ENCODE peak calls at places on chromosomes 6 and 20, in six cellular contexts. One of them, this sample, is unnamed.
A peak's percentile ranks its signal among the peaks of the same experiment; 100 is the strongest.

GRCh38 chr6:159168536-159169192 is 536 bp upstream of the FNDC1 start:
- DNase-seq in HCT116: no peak
- DNase-seq in mammary epithelial cell: no peak
- DNase-seq in GM23338: peak; percentile 91
- DNase-seq in SK-N-MC: no peak
- DNase-seq in hepatocyte: peak; percentile 83
- DNase-seq in this sample: no peak

GRCh38 chr20:24102749-24103148 is 114.2 kb upstream of the GGTLC1 start:
- DNase-seq in hepatocyte: no peak
- DNase-seq in GM23338: no peak
- DNase-seq in HCT116: no peak
- DNase-seq in mammary epithelial cell: peak; percentile 51
- DNase-seq in SK-N-MC: no peak
- DNase-seq in this sample: no peak

GRCh38 chr20:10651227-10651990 is 22.4 kb downstream of the JAG1 start:
- DNase-seq in HCT116: no peak
- DNase-seq in hepatocyte: peak; percentile 34
- DNase-seq in GM23338: no peak
- DNase-seq in mammary epithelial cell: no peak
- DNase-seq in SK-N-MC: no peak
- DNase-seq in this sample: peak; percentile 76

GRCh38 chr6:127115032-127115661 is 3.3 kb upstream of the RSPO3 start:
- DNase-seq in HCT116: no peak
- DNase-seq in SK-N-MC: no peak
- DNase-seq in hepatocyte: no peak
- DNase-seq in GM23338: no peak
- DNase-seq in mammary epithelial cell: no peak
- DNase-seq in this sample: no peak

GRCh38 chr20:20173269-20173668 is 120.9 kb downstream of the CFAP61 start:
- DNase-seq in hepatocyte: no peak
- DNase-seq in SK-N-MC: no peak
- DNase-seq in HCT116: no peak
- DNase-seq in GM23338: no peak
- DNase-seq in mammary epithelial cell: no peak
- DNase-seq in this sample: no peak

GRCh38 chr6:80217799-80218198 is 111.3 kb downstream of the BCKDHB start:
- DNase-seq in mammary epithelial cell: no peak
- DNase-seq in SK-N-MC: no peak
- DNase-seq in hepatocyte: peak; percentile 8
- DNase-seq in HCT116: no peak
- DNase-seq in GM23338: no peak
- DNase-seq in this sample: no peak

GRCh38 chr20:32468860-32469259 is 110.7 kb downstream of the ASXL1 start:
- DNase-seq in GM23338: no peak
- DNase-seq in SK-N-MC: no peak
- DNase-seq in hepatocyte: no peak
- DNase-seq in mammary epithelial cell: no peak
- DNase-seq in HCT116: no peak
- DNase-seq in this sample: no peak

GRCh38 chr6:151291145-151292055 is 51.6 kb downstream of the AKAP12 start:
- DNase-seq in SK-N-MC: no peak
- DNase-seq in GM23338: no peak
- DNase-seq in mammary epithelial cell: no peak
- DNase-seq in hepatocyte: peak; percentile 60
- DNase-seq in HCT116: no peak
- DNase-seq in this sample: no peak

GRCh38 chr6:107318100-107318736 is 141.1 kb downstream of the PDSS2 start:
- DNase-seq in hepatocyte: peak; percentile 74
- DNase-seq in SK-N-MC: peak; percentile 39
- DNase-seq in HCT116: peak; percentile 26
- DNase-seq in GM23338: peak; percentile 82
- DNase-seq in mammary epithelial cell: peak; percentile 19
- DNase-seq in this sample: peak; percentile 67

GRCh38 chr20:19981091-19981490 is 36.1 kb upstream of the NAA20 start:
- DNase-seq in HCT116: peak; percentile 45
- DNase-seq in hepatocyte: no peak
- DNase-seq in GM23338: no peak
- DNase-seq in mammary epithelial cell: peak; percentile 45
- DNase-seq in SK-N-MC: no peak
- DNase-seq in this sample: peak; percentile 24

GRCh38 chr6:154515808-154516207 is 5.3 kb upstream of the CNKSR3 start:
- DNase-seq in SK-N-MC: no peak
- DNase-seq in mammary epithelial cell: no peak
- DNase-seq in GM23338: no peak
- DNase-seq in hepatocyte: no peak
- DNase-seq in HCT116: no peak
- DNase-seq in this sample: peak; percentile 24

GRCh38 chr20:43138061-43138860 is 51.4 kb downstream of the PTPRT start:
- DNase-seq in GM23338: no peak
- DNase-seq in SK-N-MC: no peak
- DNase-seq in mammary epithelial cell: no peak
- DNase-seq in HCT116: no peak
- DNase-seq in hepatocyte: peak; percentile 24
- DNase-seq in this sample: no peak

GRCh38 chr6:40695750-40696415 is 108.7 kb upstream of the LRFN2 start:
- DNase-seq in mammary epithelial cell: no peak
- DNase-seq in GM23338: no peak
- DNase-seq in HCT116: no peak
- DNase-seq in SK-N-MC: no peak
- DNase-seq in hepatocyte: no peak
- DNase-seq in this sample: no peak

GRCh38 chr20:18666803-18667460 is 79.1 kb downstream of the DTD1 start:
- DNase-seq in mammary epithelial cell: no peak
- DNase-seq in hepatocyte: no peak
- DNase-seq in GM23338: peak; percentile 21
- DNase-seq in HCT116: no peak
- DNase-seq in SK-N-MC: no peak
- DNase-seq in this sample: no peak

GRCh38 chr20:41746635-41747034 is 128.5 kb upstream of the CHD6 start:
- DNase-seq in SK-N-MC: no peak
- DNase-seq in hepatocyte: no peak
- DNase-seq in HCT116: no peak
- DNase-seq in GM23338: no peak
- DNase-seq in mammary epithelial cell: peak; percentile 3
- DNase-seq in this sample: no peak

GRCh38 chr6:103000686-103001085 is 1607.2 kb downstream of the GRIK2 start:
- DNase-seq in SK-N-MC: no peak
- DNase-seq in mammary epithelial cell: no peak
- DNase-seq in hepatocyte: no peak
- DNase-seq in HCT116: no peak
- DNase-seq in GM23338: peak; percentile 9
- DNase-seq in this sample: no peak

GRCh38 chr6:5781966-5782556 is 224.7 kb downstream of the NRN1 start:
- DNase-seq in SK-N-MC: no peak
- DNase-seq in hepatocyte: no peak
- DNase-seq in HCT116: no peak
- DNase-seq in mammary epithelial cell: no peak
- DNase-seq in GM23338: peak; percentile 38
- DNase-seq in this sample: no peak

GRCh38 chr6:143232849-143233248 is 172.2 kb downstream of the AIG1 start:
- DNase-seq in mammary epithelial cell: peak; percentile 20
- DNase-seq in HCT116: peak; percentile 15
- DNase-seq in hepatocyte: peak; percentile 28
- DNase-seq in SK-N-MC: no peak
- DNase-seq in GM23338: peak; percentile 68
- DNase-seq in this sample: peak; percentile 42

GRCh38 chr6:34241351-34242215 is 4.9 kb downstream of the HMGA1 start:
- DNase-seq in hepatocyte: no peak
- DNase-seq in HCT116: no peak
- DNase-seq in GM23338: no peak
- DNase-seq in mammary epithelial cell: no peak
- DNase-seq in SK-N-MC: no peak
- DNase-seq in this sample: no peak

GRCh38 chr6:89792881-89793280 is 26.7 kb downstream of the MDN1 start:
- DNase-seq in hepatocyte: peak; percentile 53
- DNase-seq in SK-N-MC: no peak
- DNase-seq in GM23338: peak; percentile 58
- DNase-seq in mammary epithelial cell: peak; percentile 7
- DNase-seq in HCT116: peak; percentile 8
- DNase-seq in this sample: peak; percentile 61

GRCh38 chr20:31720486-31721407 is 1.9 kb downstream of the BCL2L1 start:
- DNase-seq in HCT116: no peak
- DNase-seq in SK-N-MC: no peak
- DNase-seq in hepatocyte: peak; percentile 78
- DNase-seq in GM23338: peak; percentile 30
- DNase-seq in mammary epithelial cell: no peak
- DNase-seq in this sample: no peak

GRCh38 chr6:38570750-38571149 is 69.0 kb downstream of the BTBD9 start:
- DNase-seq in HCT116: no peak
- DNase-seq in GM23338: peak; percentile 43
- DNase-seq in mammary epithelial cell: no peak
- DNase-seq in hepatocyte: peak; percentile 16
- DNase-seq in SK-N-MC: peak; percentile 18
- DNase-seq in this sample: peak; percentile 11

GRCh38 chr6:113980937-113981554 is 10.1 kb upstream of the HDAC2 start:
- DNase-seq in mammary epithelial cell: no peak
- DNase-seq in hepatocyte: peak; percentile 54
- DNase-seq in HCT116: no peak
- DNase-seq in GM23338: peak; percentile 85
- DNase-seq in SK-N-MC: no peak
- DNase-seq in this sample: peak; percentile 52

DNA sequence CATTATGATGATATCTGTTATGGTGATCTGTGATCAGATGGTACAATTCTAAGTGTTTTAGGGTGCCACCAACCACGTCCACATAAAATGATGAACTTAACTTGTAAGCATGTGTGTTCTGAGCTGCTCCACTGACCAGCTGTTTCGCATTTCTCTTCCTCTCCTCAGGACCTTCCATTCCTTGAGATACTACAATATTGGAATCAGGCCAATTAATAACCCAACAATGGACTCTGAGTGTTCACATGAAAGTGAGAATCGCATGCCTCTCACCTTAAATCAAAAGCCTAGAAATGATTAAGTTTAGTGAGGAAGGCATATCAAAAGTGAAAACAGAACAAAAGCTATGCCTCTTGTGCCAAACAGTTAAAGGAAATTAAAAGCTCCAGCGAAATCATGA is 114.6 kb downstream of the MAN1A1 start:
- DNase-seq in SK-N-MC: no peak
- DNase-seq in mammary epithelial cell: no peak
- DNase-seq in hepatocyte: no peak
- DNase-seq in GM23338: no peak
- DNase-seq in HCT116: no peak
- DNase-seq in this sample: no peak
- H3K27ac ChIP-seq in SK-N-MC: no peak overlapping the region
- H3K27ac ChIP-seq in mammary epithelial cell: no peak overlapping the region
- H3K27ac ChIP-seq in hepatocyte: no peak overlapping the region
- H3K27ac ChIP-seq in GM23338: no peak overlapping the region
- H3K27ac ChIP-seq in HCT116: no peak overlapping the region
- H3K27ac ChIP-seq in this sample: no peak overlapping the region

GRCh38 chr6:1613631-1614447 is 4.1 kb downstream of the FOXC1 start:
- DNase-seq in GM23338: peak; percentile 90
- DNase-seq in hepatocyte: no peak
- DNase-seq in mammary epithelial cell: peak; percentile 8
- DNase-seq in HCT116: no peak
- DNase-seq in SK-N-MC: no peak
- DNase-seq in this sample: no peak

GRCh38 chr6:1616556-1617463 is 7.1 kb downstream of the FOXC1 start:
- DNase-seq in hepatocyte: no peak
- DNase-seq in SK-N-MC: no peak
- DNase-seq in mammary epithelial cell: no peak
- DNase-seq in GM23338: peak; percentile 35
- DNase-seq in HCT116: no peak
- DNase-seq in this sample: no peak

GRCh38 chr6:1614448-1614766 is 4.7 kb downstream of the FOXC1 start:
- DNase-seq in HCT116: no peak
- DNase-seq in GM23338: peak; percentile 51
- DNase-seq in SK-N-MC: no peak
- DNase-seq in mammary epithelial cell: no peak
- DNase-seq in hepatocyte: no peak
- DNase-seq in this sample: no peak

GRCh38 chr6:1615651-1616420 is 6.1 kb downstream of the FOXC1 start:
- DNase-seq in HCT116: no peak
- DNase-seq in mammary epithelial cell: no peak
- DNase-seq in GM23338: no peak
- DNase-seq in hepatocyte: no peak
- DNase-seq in SK-N-MC: no peak
- DNase-seq in this sample: no peak

GRCh38 chr6:1614767-1615650 is 5.3 kb downstream of the FOXC1 start:
- DNase-seq in SK-N-MC: no peak
- DNase-seq in HCT116: no peak
- DNase-seq in GM23338: peak; percentile 71
- DNase-seq in hepatocyte: peak; percentile 44
- DNase-seq in mammary epithelial cell: no peak
- DNase-seq in this sample: no peak
- TF ChIP-seq EZH2 in SK-N-MC: no peak
- TF ChIP-seq EZH2 in HCT116: no peak
- TF ChIP-seq EZH2 in GM23338: peak; percentile 12
- TF ChIP-seq EZH2 in hepatocyte: peak; percentile 24
- TF ChIP-seq EZH2 in mammary epithelial cell: no peak
- TF ChIP-seq EZH2 in this sample: no peak

GRCh38 chr6:4776967-4777925 is 1.0 kb downstream of the CDYL start:
- DNase-seq in mammary epithelial cell: peak; percentile 48
- DNase-seq in SK-N-MC: no peak
- DNase-seq in GM23338: peak; percentile 55
- DNase-seq in HCT116: no peak
- DNase-seq in hepatocyte: peak; percentile 36
- DNase-seq in this sample: peak; percentile 35

GRCh38 chr6:4775591-4776492 is at the start of gene CDYL:
- DNase-seq in mammary epithelial cell: peak; percentile 84
- DNase-seq in SK-N-MC: no peak
- DNase-seq in hepatocyte: peak; percentile 97
- DNase-seq in HCT116: peak; percentile 72
- DNase-seq in GM23338: peak; percentile 82
- DNase-seq in this sample: peak; percentile 95

GRCh38 chr6:4780360-4780812 is 4.2 kb downstream of the CDYL start:
- DNase-seq in mammary epithelial cell: peak; percentile 48
- DNase-seq in SK-N-MC: no peak
- DNase-seq in HCT116: no peak
- DNase-seq in hepatocyte: no peak
- DNase-seq in GM23338: peak; percentile 21
- DNase-seq in this sample: peak; percentile 22

GRCh38 chr6:4776493-4776966 is 326 bp downstream of the CDYL start:
- DNase-seq in GM23338: peak; percentile 49
- DNase-seq in hepatocyte: no peak
- DNase-seq in HCT116: no peak
- DNase-seq in SK-N-MC: no peak
- DNase-seq in mammary epithelial cell: no peak
- DNase-seq in this sample: peak; percentile 47

DNA sequence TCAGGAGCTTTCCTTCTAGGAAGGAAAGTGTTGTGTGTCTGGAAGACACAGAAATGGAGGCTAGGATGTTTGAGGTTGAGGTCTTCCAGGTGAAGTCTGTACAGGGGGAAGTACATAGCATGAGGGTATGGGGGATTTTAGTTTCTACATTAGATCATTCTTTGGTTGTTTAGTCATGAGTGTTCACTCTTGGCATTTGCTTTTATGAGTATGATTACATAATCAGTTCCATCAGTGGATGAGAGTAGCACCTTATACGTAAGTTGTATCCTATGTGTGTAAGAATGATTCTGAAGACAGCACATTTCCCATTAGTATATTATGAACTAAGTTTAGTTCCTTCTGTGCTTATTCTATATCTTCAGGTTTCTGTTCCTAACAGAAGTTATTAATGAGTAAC is 1.9 kb downstream of the CDYL start:
- DNase-seq in GM23338: no peak
- DNase-seq in SK-N-MC: no peak
- DNase-seq in mammary epithelial cell: peak; percentile 62
- DNase-seq in HCT116: no peak
- DNase-seq in hepatocyte: no peak
- DNase-seq in this sample: peak; percentile 9
- H3K4me3 ChIP-seq in GM23338: peak overlapping the region; percentile 57
- H3K4me3 ChIP-seq in SK-N-MC: peak overlapping the region; percentile 95
- H3K4me3 ChIP-seq in mammary epithelial cell: no peak overlapping the region
- H3K4me3 ChIP-seq in HCT116: peak overlapping the region; percentile 67
- H3K4me3 ChIP-seq in hepatocyte: peak overlapping the region; percentile 61
- H3K4me3 ChIP-seq in this sample: peak overlapping the region; percentile 55

GRCh38 chr6:43122146-43122545 is 46.0 kb downstream of the PTK7 start:
- DNase-seq in SK-N-MC: no peak
- DNase-seq in mammary epithelial cell: no peak
- DNase-seq in GM23338: no peak
- DNase-seq in hepatocyte: no peak
- DNase-seq in HCT116: no peak
- DNase-seq in this sample: no peak
- H3K27ac ChIP-seq in SK-N-MC: no peak overlapping the region
- H3K27ac ChIP-seq in mammary epithelial cell: peak overlapping the region; percentile 95
- H3K27ac ChIP-seq in GM23338: no peak overlapping the region
- H3K27ac ChIP-seq in hepatocyte: peak overlapping the region; percentile 94
- H3K27ac ChIP-seq in HCT116: peak overlapping the region; percentile 61
- H3K27ac ChIP-seq in this sample: peak overlapping the region; percentile 64

This sample was measured in A673.